ENCODE peak calls at places on chromosomes 13 and 19, in four cellular contexts. I is AG08395; X is activated effector memory CD4-positive, alpha-beta T cell treated with anti-CD3 and anti-CD28 coated beads, Interleukin-2, amount 50 U/mL, for 16 hours; K is thoracic aorta. J is an unnamed sample.

GRCh38 chr13:29799041-29799440 is 51.4 kb downstream of the UBL3 start:
- DNase-seq in I (no peak), X (no peak), K (no peak), J (no peak)

GRCh38 chr13:53562419-53562818 is 533.8 kb downstream of the OLFM4 start:
- DNase-seq in I (no peak), X (no peak), K (no peak), J (no peak)

GRCh38 chr13:30895773-30896172 is 10.3 kb upstream of the MEDAG start:
- DNase-seq in I (peak), X (no peak), K (peak), J (no peak)

GRCh38 chr19:49809155-49809986 is 3.7 kb downstream of the FUZ start:
- DNase-seq in I (peak), X (peak), K (no peak), J (peak)

GRCh38 chr19:11381535-11382369 is 2.4 kb downstream of the EPOR start:
- DNase-seq in I (peak), X (peak), K (no peak), J (no peak)

GRCh38 chr19:35818445-35818844 is 5.8 kb upstream of the PRODH2 start:
- DNase-seq in I (no peak), X (no peak), K (no peak), J (no peak)

GRCh38 chr13:50901701-50902100 is 7.9 kb upstream of the RNASEH2B start:
- DNase-seq in I (no peak), X (no peak), K (no peak), J (no peak)

GRCh38 chr13:54536112-54536511 is 1507.5 kb downstream of the OLFM4 start:
- DNase-seq in I (no peak), X (no peak), K (no peak), J (no peak)

GRCh38 chr19:29942404-29943261 is 594 bp downstream of the URI1 start:
- DNase-seq in I (no peak), X (peak), K (no peak), J (peak)

GRCh38 chr13:45607931-45608330 is 7.6 kb downstream of the ERICH6B start:
- DNase-seq in I (no peak), X (no peak), K (no peak), J (no peak)

GRCh38 chr13:62302341-62302740 is 886.7 kb upstream of the PCDH20 start:
- DNase-seq in I (no peak), X (no peak), K (no peak), J (no peak)

GRCh38 chr19:33705090-33705847 is 83.5 kb downstream of the CHST8 start:
- DNase-seq in I (no peak), X (peak), K (no peak), J (no peak)

GRCh38 chr13:28394422-28394821 is 100.5 kb downstream of the FLT1 start:
- DNase-seq in I (peak), X (no peak), K (no peak), J (no peak)

GRCh38 chr19:45152504-45153338 is 8.1 kb downstream of the NKPD1 start:
- DNase-seq in I (no peak), X (peak), K (no peak), J (no peak)

GRCh38 chr13:31261241-31261640 is 61.5 kb downstream of the B3GLCT start:
- DNase-seq in I (no peak), X (no peak), K (no peak), J (no peak)

GRCh38 chr19:38850976-38851621 is 1.3 kb upstream of the HNRNPL start:
- DNase-seq in I (no peak), X (peak), K (no peak), J (no peak)

GRCh38 chr19:35555301-35556005 is 8.0 kb downstream of the ATP4A start:
- DNase-seq in I (peak), X (no peak), K (no peak), J (no peak)